ENCODE peak calls at places on chromosomes 5 and 9, in ten cellular contexts. N is mesenchymal stem cell; M is neural progenitor cell; O is AG09309; L is CD4-positive, alpha-beta memory T cell; F is fibroblast of lung; X is dorsolateral prefrontal cortex; K is breast epithelium; H is right atrium auricular region; S is cardiac muscle cell. Q is an unnamed sample.

GRCh38 chr9:12538842-12539584 is 154.2 kb upstream of the TYRP1 start:
- DNase-seq in S (peak; percentile 20), F (no peak), O (no peak), M (no peak), L (no peak), K (no peak), X (no peak), H (no peak), N (no peak), Q (no peak)

GRCh38 chr9:131409458-131409992 is 15.6 kb downstream of the PRRC2B start:
- DNase-seq in O (no peak), X (no peak), K (no peak), M (no peak), L (no peak), N (no peak), H (no peak), S (no peak), F (no peak), Q (no peak)

GRCh38 chr9:106312913-106313312 is 550.1 kb upstream of the ZNF462 start:
- DNase-seq in F (no peak), L (no peak), X (no peak), K (no peak), S (no peak), O (no peak), N (no peak), H (no peak), M (no peak), Q (no peak)

GRCh38 chr5:151094054-151094858 is 13.4 kb upstream of the TNIP1 start:
- DNase-seq in M (no peak), L (no peak), N (peak; percentile 90), S (peak; percentile 43), K (no peak), F (peak; percentile 23), H (no peak), O (no peak), X (no peak), Q (no peak)

GRCh38 chr9:100581661-100582060 is 3.8 kb downstream of the CAVIN4 start:
- DNase-seq in K (no peak), L (no peak), F (peak; percentile 48), N (no peak), O (no peak), X (no peak), S (no peak), M (no peak), H (no peak), Q (no peak)

GRCh38 chr9:15142903-15143534 is 164.0 kb downstream of the TTC39B start:
- DNase-seq in N (peak; percentile 64), H (no peak), L (peak; percentile 15), O (no peak), M (peak; percentile 69), X (peak; percentile 18), S (peak; percentile 73), K (no peak), F (peak; percentile 54), Q (peak; percentile 12)

GRCh38 chr5:138596105-138596987 is 21.1 kb upstream of the HSPA9 start:
- DNase-seq in N (no peak), S (no peak), L (no peak), M (peak; percentile 26), H (no peak), O (no peak), X (no peak), F (no peak), K (no peak), Q (no peak)

GRCh38 chr5:61933787-61934626 is 372.0 kb upstream of the KIF2A start:
- DNase-seq in H (no peak), M (peak; percentile 77), S (peak; percentile 60), F (peak; percentile 59), O (no peak), K (peak; percentile 24), L (no peak), N (peak; percentile 60), X (peak; percentile 61), Q (peak; percentile 15)

GRCh38 chr5:60801406-60802090 is 42.5 kb downstream of the ELOVL7 start:
- DNase-seq in M (no peak), S (no peak), F (no peak), O (no peak), H (no peak), N (no peak), K (no peak), L (no peak), X (no peak), Q (no peak)

GRCh38 chr9:95313010-95313498 is 4.5 kb downstream of the FANCC start:
- DNase-seq in H (no peak), O (no peak), N (peak; percentile 59), L (no peak), S (peak; percentile 63), M (peak; percentile 62), X (peak; percentile 79), F (peak; percentile 73), K (peak; percentile 47), Q (no peak)

GRCh38 chr5:37717276-37717612 is 122.6 kb downstream of the GDNF start:
- DNase-seq in N (no peak), S (no peak), H (no peak), O (no peak), L (no peak), K (no peak), X (no peak), F (no peak), M (no peak), Q (no peak)

GRCh38 chr5:37714756-37715155 is 125.1 kb downstream of the GDNF start:
- DNase-seq in N (no peak), H (no peak), K (no peak), S (no peak), L (no peak), X (no peak), F (no peak), O (no peak), M (no peak), Q (no peak)

GRCh38 chr5:37716405-37716804 is 123.4 kb downstream of the GDNF start:
- DNase-seq in S (no peak), L (no peak), M (no peak), H (no peak), K (no peak), F (no peak), X (no peak), O (no peak), N (no peak), Q (no peak)

GRCh38 chr5:37715361-37715760 is 124.5 kb downstream of the GDNF start:
- DNase-seq in O (no peak), N (no peak), F (peak; percentile 40), H (no peak), K (no peak), X (no peak), M (no peak), S (no peak), L (no peak), Q (no peak)

DNA sequence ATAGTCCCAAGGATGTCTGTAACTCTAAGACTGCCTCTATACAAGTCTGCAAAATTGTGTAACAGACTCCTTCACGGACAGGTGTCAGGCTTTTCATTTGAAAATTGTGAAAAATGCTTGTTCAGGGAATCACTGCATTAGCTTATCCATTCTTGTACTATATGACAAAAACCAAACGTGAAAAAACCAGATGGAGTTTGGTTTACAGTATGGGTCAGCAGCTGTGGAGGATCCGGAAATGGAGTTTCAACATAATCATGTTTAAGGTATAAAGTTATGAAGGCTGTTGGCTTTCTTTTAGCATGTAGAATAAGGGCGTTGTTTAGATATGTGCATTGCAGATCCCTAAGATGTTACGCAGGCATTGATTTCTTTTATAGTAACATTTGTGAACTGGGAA is 123.9 kb downstream of the GDNF start:
- DNase-seq in K (no peak), X (no peak), L (no peak), H (no peak), S (no peak), O (no peak), N (no peak), F (no peak), M (no peak), Q (no peak)
- H3K4me3 ChIP-seq in K (no peak overlapping the region), X (no peak overlapping the region), L (no peak overlapping the region), H (no peak overlapping the region), S (no peak overlapping the region), O (no peak overlapping the region), N (no peak overlapping the region), F (no peak overlapping the region), M (no peak overlapping the region), Q (no peak overlapping the region)

GRCh38 chr9:36765077-36765390 is 192.3 kb downstream of the MELK start:
- DNase-seq in H (no peak), X (peak; percentile 15), S (no peak), L (no peak), F (no peak), N (no peak), O (no peak), M (peak; percentile 10), K (no peak), Q (no peak)
- H3K4me3 ChIP-seq in H (no peak overlapping the region), X (no peak overlapping the region), S (no peak overlapping the region), L (no peak overlapping the region), F (no peak overlapping the region), N (no peak overlapping the region), O (no peak overlapping the region), M (peak overlapping the region; percentile 51), K (no peak overlapping the region), Q (peak overlapping the region; percentile 47)

DNA sequence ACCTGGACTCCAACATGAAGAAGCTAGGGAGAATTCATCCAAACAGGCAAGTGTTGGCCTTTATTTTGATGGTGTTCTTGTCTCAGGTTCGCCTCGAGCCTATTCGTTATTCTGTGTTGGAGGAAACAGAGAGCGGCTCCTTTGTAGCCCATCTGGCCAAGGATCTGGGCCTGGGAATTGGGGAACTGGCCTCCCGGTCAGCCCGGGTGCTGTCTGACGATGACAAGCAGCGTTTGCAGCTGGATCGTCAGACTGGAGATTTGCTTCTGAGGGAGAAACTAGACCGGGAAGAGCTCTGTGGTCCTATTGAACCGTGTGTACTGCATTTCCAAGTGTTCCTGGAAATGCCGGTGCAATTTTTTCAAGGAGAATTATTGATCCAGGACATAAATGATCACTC is 367 bp downstream of the PCDHB4 start:
- DNase-seq in O (no peak), H (no peak), F (no peak), M (no peak), L (no peak), S (no peak), X (no peak), N (no peak), K (no peak), Q (no peak)
- H3K4me3 ChIP-seq in O (no peak overlapping the region), H (peak overlapping the region; percentile 25), F (no peak overlapping the region), M (no peak overlapping the region), L (no peak overlapping the region), S (no peak overlapping the region), X (peak overlapping the region; percentile 38), N (no peak overlapping the region), K (peak overlapping the region; percentile 45), Q (no peak overlapping the region)

GRCh38 chr9:112382501-112383364 is 2.8 kb downstream of the HSDL2 start:
- DNase-seq in X (no peak), F (no peak), S (peak; percentile 19), K (no peak), H (no peak), M (no peak), O (no peak), L (no peak), N (no peak), Q (no peak)

GRCh38 chr9:112384690-112385089 is 4.8 kb downstream of the HSDL2 start:
- DNase-seq in O (no peak), N (no peak), L (no peak), K (no peak), H (no peak), S (no peak), F (no peak), M (no peak), X (no peak), Q (no peak)

GRCh38 chr9:112382066-112382465 is 2.2 kb downstream of the HSDL2 start:
- DNase-seq in N (no peak), X (no peak), O (no peak), S (no peak), M (no peak), F (no peak), H (no peak), K (no peak), L (no peak), Q (no peak)

GRCh38 chr9:112387115-112387514 is 7.2 kb downstream of the HSDL2 start:
- DNase-seq in H (no peak), N (no peak), L (no peak), S (no peak), K (no peak), F (no peak), O (no peak), X (no peak), M (no peak), Q (no peak)

GRCh38 chr9:112384219-112384618 is 4.3 kb downstream of the HSDL2 start:
- DNase-seq in M (no peak), F (no peak), H (no peak), N (no peak), X (no peak), S (no peak), L (no peak), K (no peak), O (no peak), Q (no peak)
- H3K4me3 ChIP-seq in M (no peak overlapping the region), F (no peak overlapping the region), H (no peak overlapping the region), N (no peak overlapping the region), X (no peak overlapping the region), S (no peak overlapping the region), L (no peak overlapping the region), K (no peak overlapping the region), O (no peak overlapping the region), Q (peak overlapping the region; percentile 29)